ENCODE peak calls at places on chromosome 22, in four cellular contexts. T, G, F and V are unnamed samples.

GRCh38 chr22:50018608-50019291 is 6.2 kb upstream of the IL17REL start:
- DNase-seq in F (no peak), T (no peak), G (no peak), V (no peak)

GRCh38 chr22:48488611-48489456 is 1338.8 kb downstream of the BRD1 start:
- DNase-seq in T (no peak), G (peak), F (no peak), V (no peak)

GRCh38 chr22:44330188-44330726 is 17.5 kb upstream of the SHISAL1 start:
- DNase-seq in G (no peak), T (no peak), F (no peak), V (no peak)

GRCh38 chr22:50298937-50299656 is 8.3 kb downstream of the PLXNB2 start:
- DNase-seq in F (no peak), G (peak), T (no peak), V (no peak)

GRCh38 chr22:45263790-45264269 is 20.9 kb upstream of the UPK3A start:
- DNase-seq in T (peak), G (peak), F (peak), V (peak)

GRCh38 chr22:48299801-48300200 is 1527.9 kb downstream of the BRD1 start:
- DNase-seq in F (no peak), T (no peak), G (no peak), V (no peak)

GRCh38 chr22:40367342-40367741 is 3.1 kb upstream of the SGSM3 start:
- DNase-seq in F (no peak), T (no peak), G (no peak), V (no peak)

GRCh38 chr22:25404923-25405853 is 159.3 kb upstream of the GRK3 start:
- DNase-seq in G (peak), F (no peak), T (peak), V (no peak)

GRCh38 chr22:43338766-43339345 is 4.3 kb downstream of the SCUBE1 start:
- DNase-seq in G (no peak), F (no peak), T (no peak), V (no peak)

GRCh38 chr22:25327018-25327755 is 107.7 kb downstream of the CRYBB2 start:
- DNase-seq in F (no peak), T (no peak), G (no peak), V (no peak)

GRCh38 chr22:50711446-50712340 is 26.3 kb upstream of the ACR start:
- DNase-seq in G (no peak), F (no peak), T (no peak), V (no peak)

GRCh38 chr22:38415046-38415445 is 40.0 kb downstream of the KCNJ4 start:
- DNase-seq in T (no peak), G (no peak), F (no peak), V (no peak)

GRCh38 chr22:45329536-45329936 is 19.8 kb downstream of the FAM118A start:
- DNase-seq in T (no peak), F (no peak), G (no peak), V (no peak)

GRCh38 chr22:46576556-46577351 is 39.3 kb upstream of the CELSR1 start:
- DNase-seq in G (peak), T (no peak), F (no peak), V (no peak)

GRCh38 chr22:28341001-28341400 is 338.6 kb downstream of the TTC28 start:
- DNase-seq in F (no peak), T (no peak), G (no peak), V (no peak)

GRCh38 chr22:46436595-46437163 is 100.7 kb downstream of the CELSR1 start:
- DNase-seq in T (no peak), G (no peak), F (no peak), V (no peak)

GRCh38 chr22:46546466-46547178 is 9.2 kb upstream of the CELSR1 start:
- DNase-seq in F (no peak), G (no peak), T (no peak), V (no peak)

GRCh38 chr22:38755911-38756532 is at the start of gene SUN2:
- DNase-seq in T (peak), F (no peak), G (peak), V (no peak)

GRCh38 chr22:49235463-49236300 is 592.0 kb downstream of the BRD1 start:
- DNase-seq in G (no peak), F (no peak), T (peak), V (no peak)

GRCh38 chr22:44394246-44395115 is 81.7 kb upstream of the SHISAL1 start:
- DNase-seq in T (no peak), F (no peak), G (no peak), V (no peak)

GRCh38 chr22:40498454-40499186 is 128.2 kb downstream of the SGSM3 start:
- DNase-seq in T (peak), F (peak), G (peak), V (peak)

GRCh38 chr22:39091136-39092081 is 5.6 kb upstream of the APOBEC3H start:
- DNase-seq in G (no peak), F (no peak), T (no peak), V (no peak)

GRCh38 chr22:38072322-38073149 is 11.4 kb downstream of the SLC16A8 start:
- DNase-seq in F (no peak), G (no peak), T (no peak), V (no peak)

GRCh38 chr22:42716649-42717127 is 4.0 kb downstream of the A4GALT start:
- DNase-seq in F (no peak), G (no peak), T (no peak), V (no peak)

GRCh38 chr22:19224557-19224956 is 46.0 kb upstream of the SLC25A1 start:
- DNase-seq in T (no peak), G (no peak), F (no peak), V (no peak)

GRCh38 chr22:43901976-43902643 is 10.3 kb upstream of the PNPLA5 start:
- DNase-seq in G (no peak), F (no peak), T (peak), V (no peak)

DNA sequence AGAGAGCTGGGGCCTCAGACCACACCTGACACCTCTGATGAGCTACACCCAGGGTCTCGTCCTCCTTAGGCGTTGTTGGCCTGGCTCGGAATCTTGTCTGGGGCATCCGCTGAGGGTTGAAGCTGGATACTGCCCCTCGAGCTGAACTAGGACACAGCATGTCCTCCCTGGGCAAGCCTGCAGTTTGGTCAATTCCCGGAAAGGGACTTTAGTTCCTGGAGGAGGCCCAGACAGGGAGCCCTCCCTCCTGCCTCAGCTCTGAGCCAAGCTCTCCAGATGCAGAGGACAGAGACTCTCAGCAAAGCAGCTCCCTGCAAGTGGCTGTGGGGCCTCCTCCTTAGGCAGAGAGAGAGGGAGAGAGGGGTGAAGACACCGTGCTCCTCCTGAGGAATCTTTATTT is 4.9 kb downstream of the APOL3 start:
- DNase-seq in G (no peak), T (no peak), F (no peak), V (no peak)
- TF ChIP-seq REST in G (no peak), T (no peak), F (no peak), V (no peak)

GRCh38 chr22:33006220-33006954 is 51.8 kb downstream of the SYN3 start:
- DNase-seq in G (no peak), F (no peak), T (no peak), V (no peak)
- TF ChIP-seq REST in G (no peak), F (no peak), T (no peak), V (no peak)

GRCh38 chr22:31313366-31314147 is 21.3 kb upstream of the PIK3IP1 start:
- DNase-seq in F (peak), G (peak), T (peak), V (no peak)
- TF ChIP-seq REST in F (no peak), G (no peak), T (no peak), V (no peak)

DNA sequence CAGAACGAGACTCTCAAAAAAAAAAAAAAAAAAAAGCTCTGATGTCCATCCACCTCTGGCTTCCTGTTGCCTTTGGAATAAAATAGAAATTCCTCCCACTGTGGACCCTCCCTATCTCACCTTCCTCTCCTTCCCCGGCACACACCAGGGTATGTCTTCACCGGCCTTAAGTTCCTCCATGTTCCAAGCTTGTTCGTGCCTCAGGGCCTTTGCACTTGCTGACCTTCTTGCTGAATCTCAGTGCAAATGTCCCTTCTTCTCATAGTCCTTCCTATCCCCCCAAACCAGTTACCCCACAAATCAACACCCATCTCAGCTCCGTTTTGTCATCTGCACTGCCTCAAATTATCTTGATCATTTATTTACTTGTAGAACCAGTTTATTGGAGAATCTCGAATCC is 20.6 kb downstream of the IFT27 start:
- DNase-seq in T (no peak), F (no peak), G (no peak), V (no peak)
- TF ChIP-seq REST in T (no peak), F (no peak), G (no peak), V (no peak)

DNA sequence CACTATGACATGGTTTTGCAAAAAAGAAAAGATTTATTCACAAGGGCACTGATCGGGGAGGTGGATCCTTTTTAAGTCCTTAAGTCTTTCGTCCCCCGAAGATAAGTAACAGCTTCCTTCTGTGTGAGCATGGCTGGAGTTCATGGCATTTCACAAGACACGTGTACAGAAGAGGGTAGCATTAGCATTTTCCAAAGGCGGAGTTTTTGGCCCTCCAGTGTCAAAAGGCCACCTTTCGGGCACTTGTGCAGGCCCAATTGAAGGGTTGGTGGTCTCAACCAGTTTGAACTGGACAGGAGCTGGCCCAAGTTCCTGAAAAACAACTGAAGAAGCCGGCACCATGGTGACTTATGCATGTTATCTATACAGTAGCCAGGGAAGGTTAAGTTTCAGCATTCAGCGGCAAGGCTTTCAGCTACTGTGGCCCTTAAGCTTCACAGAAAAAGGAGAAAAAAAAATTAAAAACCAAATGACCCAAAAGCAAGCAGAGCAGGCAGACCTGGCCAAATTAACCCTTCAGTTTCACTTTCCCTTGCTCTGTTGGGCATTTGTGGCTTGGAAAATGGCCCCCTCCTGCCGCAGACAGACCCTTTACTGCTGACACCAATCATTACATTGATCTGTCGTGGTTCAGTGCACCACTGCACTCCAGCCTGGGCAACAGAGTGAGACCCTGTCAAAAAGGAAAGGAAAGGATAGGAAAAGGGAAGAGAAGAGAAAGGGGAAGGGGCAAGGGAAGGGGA is 18.7 kb downstream of the ZNF74 start:
- DNase-seq in G (no peak), F (no peak), T (no peak), V (no peak)
- TF ChIP-seq REST in G (no peak), F (no peak), T (no peak), V (no peak)

DNA sequence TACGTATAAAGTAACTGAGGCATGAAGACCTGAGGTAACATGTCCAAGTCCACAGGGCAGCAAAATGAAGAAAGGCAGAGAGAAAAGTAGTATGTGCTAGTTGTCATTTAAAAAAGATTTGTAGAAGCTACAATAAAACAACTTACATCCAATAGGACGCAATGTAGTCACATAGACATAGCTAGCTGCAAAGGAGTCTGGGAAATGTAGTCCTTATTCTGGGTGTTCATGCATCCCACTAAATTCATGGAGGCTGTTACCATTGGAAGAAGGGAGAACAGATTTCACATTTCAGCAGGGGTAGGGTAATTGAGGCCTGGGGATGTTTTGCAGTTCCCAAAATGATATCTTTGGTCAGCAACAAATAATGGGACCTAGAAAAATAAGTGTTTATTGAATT is 571.4 kb downstream of the MIAT start:
- DNase-seq in T (no peak), G (peak), F (no peak), V (no peak)
- TF ChIP-seq REST in T (no peak), G (no peak), F (no peak), V (no peak)

DNA sequence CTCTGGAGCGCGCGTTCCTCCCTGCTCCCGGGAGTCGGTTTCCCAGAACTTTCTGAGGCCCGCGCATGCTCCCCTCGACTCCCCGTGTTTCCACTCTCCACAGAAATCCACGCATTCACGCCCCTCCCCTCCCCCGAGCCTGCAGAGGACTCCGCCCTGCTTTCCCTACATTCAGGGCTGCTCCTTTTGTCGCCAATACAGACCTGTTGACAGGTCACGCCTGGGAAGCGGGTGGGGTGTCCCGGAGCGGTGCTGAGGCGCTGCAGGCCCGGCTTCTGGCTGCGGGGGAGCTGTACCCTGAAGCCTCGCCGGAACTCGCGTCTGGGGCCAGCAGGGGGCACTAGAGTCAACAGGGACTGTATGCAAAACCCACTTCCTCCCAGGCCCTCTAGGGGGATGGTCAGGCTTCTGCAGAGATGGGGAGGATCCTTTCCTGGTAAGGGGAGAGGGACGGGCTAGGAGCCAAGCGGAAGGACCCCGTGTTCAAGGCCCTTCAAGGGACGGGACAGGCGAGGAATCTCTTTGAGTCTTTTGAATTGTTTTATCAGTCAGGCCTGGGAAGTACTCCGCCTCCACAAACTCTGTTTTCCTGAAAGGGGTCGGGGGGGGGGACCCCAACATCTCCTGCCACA is at the start of gene PRAME:
- DNase-seq in F (peak), G (peak), T (peak), V (peak)
- TF ChIP-seq REST in F (no peak), G (no peak), T (no peak), V (no peak)

DNA sequence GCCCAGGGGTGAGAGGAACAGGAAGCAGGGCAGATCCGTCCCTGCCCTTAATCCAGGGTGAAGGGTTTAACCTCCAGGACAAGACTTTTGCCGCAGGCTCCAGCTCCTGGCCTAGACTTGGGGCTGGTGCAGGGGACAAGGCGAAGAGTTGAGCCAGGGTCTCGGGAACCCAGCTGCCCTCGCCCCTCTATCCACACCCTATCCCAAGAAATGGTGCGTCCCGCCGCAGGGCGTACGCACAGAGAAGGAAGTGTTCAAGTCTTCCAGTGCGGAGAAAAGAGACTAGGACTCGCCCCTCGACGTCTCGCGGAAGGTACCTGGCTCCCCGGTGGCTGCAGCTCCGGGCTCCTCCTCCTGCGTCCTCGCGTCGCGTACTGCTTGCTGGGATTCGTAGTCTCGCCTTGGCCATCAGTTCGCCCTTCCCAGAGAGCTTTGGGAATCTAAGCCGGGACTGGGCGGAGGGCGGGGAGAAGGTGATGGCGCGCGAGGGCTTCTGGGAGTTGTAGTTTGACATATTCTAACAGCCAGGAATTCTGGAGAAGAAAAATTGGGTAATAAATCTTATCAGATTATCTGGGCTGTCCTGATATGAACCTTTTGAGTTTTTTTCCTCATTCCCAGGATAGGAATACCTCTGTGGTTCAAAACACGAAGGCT is at the start of gene ZMAT5:
- DNase-seq in T (peak), G (peak), F (peak), V (peak)
- TF ChIP-seq REST in T (no peak), G (no peak), F (no peak), V (no peak)

DNA sequence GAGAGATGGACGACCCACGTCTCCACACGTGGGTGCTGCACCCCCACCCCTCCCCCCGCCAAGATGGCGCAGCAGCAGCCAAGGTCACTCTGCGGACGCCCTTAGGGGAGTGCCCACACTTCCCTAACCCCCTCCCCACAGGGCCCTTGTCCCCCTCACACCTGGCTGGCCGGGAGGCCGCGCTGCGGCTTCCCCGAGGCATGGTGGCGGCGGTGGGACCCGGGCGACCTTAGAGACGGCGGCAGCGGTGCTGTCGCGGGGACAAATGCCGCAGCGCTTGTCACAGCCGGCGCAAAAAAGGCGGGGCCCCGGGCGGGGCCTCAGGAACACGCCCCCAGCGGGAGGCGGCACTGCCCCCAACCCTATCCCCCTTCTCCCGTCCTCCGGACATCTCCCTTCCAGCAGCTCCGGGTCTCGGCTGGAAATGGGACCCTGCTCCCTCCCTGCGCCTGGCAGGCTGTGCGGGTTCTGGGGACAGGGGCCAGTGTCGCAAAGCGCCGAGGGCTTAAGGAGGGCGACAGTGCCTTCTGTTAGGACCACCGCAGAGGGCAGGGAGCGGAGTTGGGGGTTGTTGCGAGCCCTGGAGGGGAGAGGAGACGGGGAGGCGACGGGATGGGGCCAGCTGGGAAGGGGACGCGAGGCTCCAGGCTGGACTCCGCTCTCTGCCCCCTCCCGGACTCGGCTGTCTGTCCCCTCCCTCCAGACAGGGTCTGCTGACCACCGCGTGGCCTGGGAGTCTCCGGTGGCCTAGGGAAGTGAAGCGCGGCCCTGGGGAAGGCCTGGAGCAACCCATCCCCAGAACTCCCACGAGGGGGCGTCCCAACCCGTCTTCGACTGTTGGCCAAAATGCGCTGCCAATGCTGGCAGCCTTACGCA is at the start of gene CHCHD10:
- DNase-seq in G (peak), F (peak), T (peak), V (peak)
- TF ChIP-seq REST in G (no peak), F (no peak), T (no peak), V (peak)